ENCODE peak calls at places on chromosomes 1 and 21, in ten cellular contexts. F is tibial nerve, T is mammary epithelial cell, X is aorta, O is fibroblast of lung, N is ascending aorta, Y is stomach, C is left lung, Q is tibial artery, A is heart left ventricle. L is an unnamed sample. For H3K9me3, the result is how much of the 10 kb centered on the place peaks cover.

GRCh38 chr1:89610457-89610991 is 22.4 kb upstream of the LRRC8C start:
- DNase-seq in N (no peak), Q (no peak), X (no peak), O (no peak), C (no peak), Y (no peak), A (no peak), F (no peak), T (no peak), L (peak)

GRCh38 chr1:226638001-226638601 is 89.5 kb downstream of the STUM start:
- DNase-seq in A (peak), F (no peak), N (peak), Y (no peak), T (no peak), Q (peak), C (peak), X (peak), O (no peak), L (no peak)

GRCh38 chr1:25425098-25426085 is 4.8 kb upstream of the RHCE start:
- DNase-seq in X (no peak), O (no peak), F (no peak), Y (peak), Q (no peak), C (no peak), N (no peak), T (peak), A (no peak), L (no peak)

GRCh38 chr1:97277891-97278662 is 556.5 kb downstream of the PTBP2 start:
- DNase-seq in Q (no peak), A (no peak), T (peak), Y (no peak), O (peak), F (no peak), N (no peak), X (no peak), C (no peak), L (no peak)

GRCh38 chr1:56910441-56910985 is 55.3 kb downstream of the C8B start:
- DNase-seq in Y (peak), X (peak), T (no peak), A (peak), Q (no peak), C (peak), N (no peak), O (no peak), F (no peak), L (no peak)

GRCh38 chr1:225480825-225481434 is 53.1 kb upstream of the LBR start:
- DNase-seq in X (peak), F (no peak), O (peak), Q (no peak), A (no peak), Y (peak), C (no peak), T (peak), N (no peak), L (peak)

GRCh38 chr1:231626951-231627614 is 493 bp downstream of the DISC1 start:
- DNase-seq in F (peak), Q (peak), O (peak), Y (peak), N (peak), X (peak), T (no peak), C (peak), A (peak), L (peak)

GRCh38 chr21:44815852-44816628 is 1.8 kb downstream of the SUMO3 start:
- DNase-seq in T (no peak), N (no peak), O (no peak), Y (no peak), F (no peak), X (no peak), C (no peak), Q (no peak), A (no peak), L (no peak)

GRCh38 chr1:66521736-66522365 is 12.1 kb upstream of the SGIP1 start:
- DNase-seq in C (no peak), T (peak), O (peak), Q (no peak), F (no peak), N (no peak), X (no peak), Y (no peak), A (no peak), L (no peak)

DNA sequence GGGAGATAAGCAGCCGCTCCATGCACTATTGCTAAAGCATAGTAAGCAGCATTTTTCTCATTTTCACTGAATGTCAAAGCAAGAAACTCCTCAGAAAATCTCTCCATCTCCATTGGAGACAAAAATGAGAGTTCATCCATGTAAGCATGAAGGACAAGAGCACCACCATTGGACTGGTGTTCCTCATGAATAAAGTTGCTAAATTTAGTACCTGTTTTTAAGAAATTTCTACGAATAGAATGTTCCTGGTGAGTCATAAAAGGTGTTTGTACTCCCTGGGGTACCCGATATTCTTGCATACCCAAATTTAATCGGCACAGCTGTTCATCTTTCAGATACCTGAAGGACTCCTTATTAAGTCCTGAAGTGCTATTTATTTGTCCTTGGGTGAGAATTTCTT is 14.8 kb downstream of the RSBN1 start:
- DNase-seq in N (no peak), A (no peak), O (no peak), X (no peak), Y (no peak), F (no peak), Q (no peak), C (no peak), T (no peak), L (no peak)
- H3K9me3 ChIP-seq in N (under half), A (under half), O (under half), X (under half), Y (under half), F (under half), Q (under half), C (under half), T (under half), L (under half)

DNA sequence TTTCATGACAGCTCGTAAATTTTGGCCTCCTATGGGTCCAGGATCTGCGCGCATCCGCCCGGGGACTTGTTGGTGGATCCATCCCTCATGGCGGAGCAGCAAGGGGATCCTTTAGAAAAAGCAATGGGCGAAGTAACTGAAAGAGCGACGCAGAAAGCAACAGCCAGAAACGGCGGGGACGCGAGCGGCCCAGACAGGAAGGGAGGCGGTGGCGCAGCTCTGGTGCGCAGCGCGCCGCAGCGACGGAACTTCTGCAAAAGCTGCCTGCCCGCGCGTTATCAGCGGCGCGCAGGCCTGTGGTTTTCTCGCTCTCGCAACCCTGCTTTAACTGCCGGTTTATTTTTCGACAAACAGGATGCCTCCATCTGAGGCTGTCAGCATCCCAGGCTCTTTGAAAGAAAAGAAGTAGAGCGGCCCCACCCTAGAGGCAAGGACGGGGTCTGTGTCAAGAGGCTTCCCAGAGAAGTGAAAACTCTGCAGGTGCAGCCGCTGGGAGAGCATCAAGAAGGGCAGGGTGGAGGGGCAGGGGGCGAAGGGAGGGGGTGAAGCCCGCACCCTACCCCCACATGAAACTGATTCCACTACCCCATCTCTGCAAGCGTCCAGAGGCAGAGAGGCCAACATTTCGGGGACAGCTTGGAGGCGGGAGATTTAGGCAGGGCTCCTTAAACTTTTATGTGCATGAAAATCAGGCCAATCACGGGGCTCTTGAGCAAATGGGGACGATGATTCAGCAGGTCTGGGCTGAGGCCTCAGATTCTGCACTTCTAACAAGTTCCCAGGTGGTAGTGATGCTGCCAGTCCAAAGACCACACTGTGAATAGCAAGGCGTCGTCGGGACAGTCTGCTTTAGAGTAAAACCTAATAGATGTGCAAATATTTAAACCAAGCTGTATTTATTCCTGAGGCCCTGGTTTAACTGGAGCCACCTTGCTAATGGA is 22.2 kb downstream of the RUNX1 start:
- DNase-seq in Q (peak), C (peak), X (peak), Y (peak), O (peak), F (no peak), A (peak), T (no peak), N (peak), L (peak)
- H3K4me3 ChIP-seq in Q (peak), C (peak), X (no peak), Y (peak), O (peak), F (peak), A (peak), T (no peak), N (peak), L (peak)

GRCh38 chr21:18743523-18743922 is 339.9 kb upstream of the TMPRSS15 start:
- DNase-seq in Y (no peak), F (no peak), O (no peak), X (no peak), A (no peak), C (no peak), Q (no peak), T (no peak), N (no peak), L (no peak)
- H3K27ac ChIP-seq in Y (no peak), F (no peak), O (no peak), X (no peak), A (no peak), C (no peak), Q (no peak), T (no peak), N (no peak), L (no peak)

GRCh38 chr1:4273747-4274146 is 373.7 kb upstream of the C1orf174 start:
- DNase-seq in C (no peak), A (no peak), T (no peak), F (no peak), Q (no peak), X (no peak), N (no peak), O (no peak), Y (no peak), L (no peak)
- H3K9me3 ChIP-seq in C (under half), A (under half), T (under half), F (under half), Q (under half), X (under half), N (under half), O (under half), Y (under half), L (under half)

GRCh38 chr1:44806025-44806703 is 987 bp downstream of the DYNLT4 start:
- DNase-seq in Y (no peak), F (no peak), X (peak), O (no peak), C (peak), T (no peak), N (peak), A (peak), Q (peak), L (no peak)

GRCh38 chr1:44808063-44808937 is at the start of gene BTBD19:
- DNase-seq in Q (peak), N (peak), X (peak), A (peak), O (peak), T (no peak), Y (peak), F (peak), C (peak), L (peak)

GRCh38 chr1:44805311-44806024 is 1.7 kb downstream of the DYNLT4 start:
- DNase-seq in N (peak), T (no peak), X (peak), A (peak), Q (peak), F (no peak), Y (no peak), O (no peak), C (peak), L (no peak)

GRCh38 chr1:44807364-44808062 is 362 bp upstream of the DYNLT4 start:
- DNase-seq in T (peak), N (peak), C (peak), F (peak), A (peak), O (peak), Q (peak), Y (peak), X (peak), L (peak)

DNA sequence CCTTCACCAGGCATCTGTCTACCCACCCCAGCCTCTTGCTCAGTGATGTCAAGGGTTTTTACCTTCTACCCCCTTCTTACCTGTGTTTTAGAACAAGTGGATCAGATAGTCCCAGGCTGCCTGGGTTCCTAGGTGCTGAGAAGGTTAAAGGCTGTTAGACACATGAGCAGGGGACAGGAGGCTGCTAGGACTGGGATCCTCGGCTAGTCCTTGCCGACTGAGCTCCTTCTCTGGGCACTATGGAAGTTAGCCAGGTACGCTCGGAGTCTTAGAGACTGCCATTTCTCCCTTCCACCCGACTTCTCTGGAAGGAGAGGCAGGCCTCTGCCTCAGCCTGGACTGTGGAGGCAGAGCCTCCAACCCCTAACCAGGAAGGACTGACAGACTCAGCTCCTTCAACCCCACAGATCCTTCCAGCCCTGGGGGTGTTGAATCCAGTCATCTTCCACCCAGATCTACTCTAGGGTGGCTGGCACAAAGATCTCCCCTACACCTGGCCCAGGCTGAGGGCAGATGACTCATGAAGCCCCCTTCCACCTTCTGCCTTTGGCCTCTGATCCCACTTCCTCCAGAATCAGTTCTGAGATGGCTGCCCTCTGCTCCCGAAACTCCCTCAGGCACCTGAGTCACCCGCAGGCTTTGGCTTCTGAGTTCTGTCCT is at the start of gene DYNLT4:
- DNase-seq in F (no peak), T (no peak), Y (no peak), A (peak), N (no peak), C (no peak), O (no peak), Q (peak), X (no peak), L (no peak)
- H3K4me3 ChIP-seq in F (peak), T (no peak), Y (peak), A (peak), N (peak), C (peak), O (peak), Q (peak), X (no peak), L (peak)

DNA sequence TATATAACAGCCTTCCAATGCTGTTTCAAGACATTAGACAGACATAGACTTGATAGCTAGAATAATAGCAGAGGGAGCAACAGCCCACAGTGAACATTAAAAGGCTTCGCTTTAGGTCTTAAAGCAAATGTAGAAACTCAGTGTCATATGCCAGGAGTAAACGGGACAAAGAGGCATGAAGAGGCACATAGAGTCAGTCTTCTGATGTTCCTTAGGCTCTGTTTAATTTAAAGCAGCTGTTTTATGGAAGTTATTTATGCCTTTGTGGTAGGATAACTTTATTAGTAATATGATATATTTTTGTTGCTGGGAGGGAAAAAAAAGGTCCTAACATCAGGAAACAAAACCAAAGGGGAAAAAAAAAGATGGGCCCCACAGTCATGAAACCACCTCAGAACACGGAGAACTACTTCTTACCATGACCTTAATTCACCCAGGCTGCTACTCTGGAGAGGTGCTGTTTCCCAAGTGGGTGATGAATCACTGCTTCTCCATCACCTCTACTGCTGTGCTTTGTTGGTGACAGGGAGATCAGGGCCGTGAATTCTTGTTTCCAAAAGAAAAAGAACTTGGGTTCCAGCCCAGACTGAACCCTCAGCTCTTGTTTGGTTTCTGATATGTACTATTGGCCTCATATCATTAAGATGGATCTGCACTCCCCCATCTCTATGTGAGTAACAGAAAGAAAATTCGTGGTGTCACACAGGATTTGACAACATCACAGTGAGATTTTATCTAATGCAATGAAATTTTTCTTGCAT is 616.9 kb downstream of the KIF26B start:
- DNase-seq in F (no peak), N (no peak), Q (no peak), A (no peak), Y (no peak), C (no peak), X (no peak), O (peak), T (peak), L (no peak)
- H3K27ac ChIP-seq in F (no peak), N (no peak), Q (no peak), A (no peak), Y (no peak), C (no peak), X (no peak), O (peak), T (no peak), L (no peak)

GRCh38 chr21:34158866-34159616 is 85.7 kb downstream of the MRPS6 start:
- DNase-seq in N (no peak), O (no peak), X (no peak), A (no peak), F (no peak), Y (no peak), C (no peak), T (no peak), Q (no peak), L (no peak)
- H3K9me3 ChIP-seq in N (under half), O (under half), X (under half), A (under half), F (under half), Y (under half), C (under half), T (under half), Q (under half), L (under half)

DNA sequence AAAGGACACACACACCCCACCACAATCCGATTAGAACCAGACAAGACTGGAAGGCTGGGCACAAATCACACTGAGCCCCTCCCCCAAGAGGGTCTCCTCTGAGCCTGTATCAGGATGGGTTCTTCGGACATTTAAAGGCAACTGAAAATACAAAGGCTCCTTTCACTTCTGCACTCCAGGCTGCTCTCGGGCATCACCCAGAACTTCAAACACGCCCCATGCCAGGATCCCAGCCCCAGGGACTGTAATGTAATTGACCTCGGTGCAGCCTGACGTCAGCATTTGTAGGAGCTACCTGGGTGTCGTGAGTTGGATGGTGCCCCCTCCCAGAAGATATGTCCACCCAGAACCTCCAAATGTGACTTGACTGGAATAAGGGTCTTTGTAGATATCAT is 95.3 kb downstream of the PSMG1 start:
- DNase-seq in F (no peak), C (no peak), X (peak), A (no peak), O (no peak), T (no peak), Q (no peak), N (peak), Y (no peak), L (no peak)
- H3K4me3 ChIP-seq in F (peak), C (no peak), X (no peak), A (no peak), O (no peak), T (no peak), Q (peak), N (peak), Y (no peak), L (no peak)

L was measured in naive thymus-derived CD4-positive, alpha-beta T cell.